ENCODE peak calls at places on chromosomes 6 and 20, in eight cellular contexts. One of them, this sample, is unnamed.
A peak's percentile ranks its signal among the peaks of the same experiment; 100 is the strongest.

GRCh38 chr6:96066376-96066775 is 50.6 kb downstream of the FUT9 start:
- DNase-seq in B cell: no peak
- DNase-seq in HTR-8/SVneo: no peak
- DNase-seq in HEK293T: no peak
- DNase-seq in AG10803: no peak
- DNase-seq in stromal cell of bone marrow: no peak
- DNase-seq in activated CD4-positive, alpha-beta T cell treated with anti-CD3 and anti-CD28 coated beads, Interleukin-2, amount 50 U/mL, for 4 hours: no peak
- DNase-seq in occipital lobe: no peak
- DNase-seq in this sample: no peak

GRCh38 chr20:64041781-64042771 is 6.1 kb downstream of the C20orf204 start:
- DNase-seq in occipital lobe: no peak
- DNase-seq in HTR-8/SVneo: no peak
- DNase-seq in B cell: no peak
- DNase-seq in activated CD4-positive, alpha-beta T cell treated with anti-CD3 and anti-CD28 coated beads, Interleukin-2, amount 50 U/mL, for 4 hours: no peak
- DNase-seq in HEK293T: no peak
- DNase-seq in stromal cell of bone marrow: no peak
- DNase-seq in AG10803: no peak
- DNase-seq in this sample: no peak

GRCh38 chr6:87943191-87943590 is 104.5 kb upstream of the SPACA1 start:
- DNase-seq in HEK293T: no peak
- DNase-seq in HTR-8/SVneo: no peak
- DNase-seq in AG10803: no peak
- DNase-seq in activated CD4-positive, alpha-beta T cell treated with anti-CD3 and anti-CD28 coated beads, Interleukin-2, amount 50 U/mL, for 4 hours: no peak
- DNase-seq in B cell: no peak
- DNase-seq in stromal cell of bone marrow: no peak
- DNase-seq in occipital lobe: no peak
- DNase-seq in this sample: peak; percentile 5

GRCh38 chr20:63686492-63687321 is 9.7 kb upstream of the TNFRSF6B start:
- DNase-seq in stromal cell of bone marrow: peak; percentile 79
- DNase-seq in occipital lobe: no peak
- DNase-seq in activated CD4-positive, alpha-beta T cell treated with anti-CD3 and anti-CD28 coated beads, Interleukin-2, amount 50 U/mL, for 4 hours: peak; percentile 49
- DNase-seq in HEK293T: no peak
- DNase-seq in B cell: no peak
- DNase-seq in HTR-8/SVneo: peak; percentile 69
- DNase-seq in AG10803: peak; percentile 80
- DNase-seq in this sample: peak; percentile 81

GRCh38 chr6:14459315-14459714 is 341.7 kb downstream of the CD83 start:
- DNase-seq in B cell: no peak
- DNase-seq in AG10803: no peak
- DNase-seq in HTR-8/SVneo: no peak
- DNase-seq in stromal cell of bone marrow: no peak
- DNase-seq in activated CD4-positive, alpha-beta T cell treated with anti-CD3 and anti-CD28 coated beads, Interleukin-2, amount 50 U/mL, for 4 hours: no peak
- DNase-seq in HEK293T: no peak
- DNase-seq in occipital lobe: no peak
- DNase-seq in this sample: no peak

GRCh38 chr6:157832250-157832967 is 9.4 kb downstream of the SNX9 start:
- DNase-seq in B cell: no peak
- DNase-seq in HTR-8/SVneo: no peak
- DNase-seq in HEK293T: no peak
- DNase-seq in stromal cell of bone marrow: no peak
- DNase-seq in occipital lobe: no peak
- DNase-seq in activated CD4-positive, alpha-beta T cell treated with anti-CD3 and anti-CD28 coated beads, Interleukin-2, amount 50 U/mL, for 4 hours: no peak
- DNase-seq in AG10803: peak; percentile 33
- DNase-seq in this sample: no peak

GRCh38 chr6:52514514-52514913 is 62.3 kb downstream of the TRAM2 start:
- DNase-seq in HEK293T: no peak
- DNase-seq in HTR-8/SVneo: no peak
- DNase-seq in occipital lobe: no peak
- DNase-seq in AG10803: peak; percentile 93
- DNase-seq in B cell: no peak
- DNase-seq in activated CD4-positive, alpha-beta T cell treated with anti-CD3 and anti-CD28 coated beads, Interleukin-2, amount 50 U/mL, for 4 hours: no peak
- DNase-seq in stromal cell of bone marrow: no peak
- DNase-seq in this sample: peak; percentile 42

GRCh38 chr6:22917344-22917743 is 348.0 kb downstream of the HDGFL1 start:
- DNase-seq in activated CD4-positive, alpha-beta T cell treated with anti-CD3 and anti-CD28 coated beads, Interleukin-2, amount 50 U/mL, for 4 hours: no peak
- DNase-seq in HEK293T: no peak
- DNase-seq in occipital lobe: no peak
- DNase-seq in AG10803: no peak
- DNase-seq in B cell: no peak
- DNase-seq in stromal cell of bone marrow: no peak
- DNase-seq in HTR-8/SVneo: no peak
- DNase-seq in this sample: no peak

GRCh38 chr20:32980131-32980941 is 23.9 kb downstream of the SUN5 start:
- DNase-seq in HTR-8/SVneo: no peak
- DNase-seq in stromal cell of bone marrow: no peak
- DNase-seq in occipital lobe: peak; percentile 70
- DNase-seq in B cell: peak; percentile 30
- DNase-seq in AG10803: no peak
- DNase-seq in activated CD4-positive, alpha-beta T cell treated with anti-CD3 and anti-CD28 coated beads, Interleukin-2, amount 50 U/mL, for 4 hours: no peak
- DNase-seq in HEK293T: no peak
- DNase-seq in this sample: no peak

GRCh38 chr6:39166189-39166917 is 51.4 kb upstream of the SAYSD1 start:
- DNase-seq in occipital lobe: peak; percentile 33
- DNase-seq in HTR-8/SVneo: peak; percentile 67
- DNase-seq in B cell: peak; percentile 84
- DNase-seq in stromal cell of bone marrow: peak; percentile 4
- DNase-seq in HEK293T: peak; percentile 89
- DNase-seq in AG10803: peak; percentile 41
- DNase-seq in activated CD4-positive, alpha-beta T cell treated with anti-CD3 and anti-CD28 coated beads, Interleukin-2, amount 50 U/mL, for 4 hours: peak; percentile 85
- DNase-seq in this sample: peak; percentile 84

GRCh38 chr20:38751360-38751976 is 3.2 kb downstream of the ACTR5 start:
- DNase-seq in stromal cell of bone marrow: no peak
- DNase-seq in HEK293T: peak; percentile 37
- DNase-seq in AG10803: peak; percentile 36
- DNase-seq in activated CD4-positive, alpha-beta T cell treated with anti-CD3 and anti-CD28 coated beads, Interleukin-2, amount 50 U/mL, for 4 hours: no peak
- DNase-seq in B cell: no peak
- DNase-seq in occipital lobe: no peak
- DNase-seq in HTR-8/SVneo: peak; percentile 76
- DNase-seq in this sample: no peak

GRCh38 chr20:52923123-52923543 is 49.0 kb upstream of the TSHZ2 start:
- DNase-seq in HEK293T: no peak
- DNase-seq in AG10803: peak; percentile 97
- DNase-seq in stromal cell of bone marrow: peak; percentile 82
- DNase-seq in B cell: no peak
- DNase-seq in activated CD4-positive, alpha-beta T cell treated with anti-CD3 and anti-CD28 coated beads, Interleukin-2, amount 50 U/mL, for 4 hours: no peak
- DNase-seq in occipital lobe: no peak
- DNase-seq in HTR-8/SVneo: peak; percentile 24
- DNase-seq in this sample: no peak